ENCODE peak calls at places on chromosomes 5 and 9, in nine cellular contexts. N is H9, D is HCT116, C is A549, Y is lower lobe of right lung, I is fibroblast of lung, R is cardiac muscle cell, K is HepG2, L is SK-N-SH. W is an unnamed sample.

GRCh38 chr5:149455889-149456409 is 76.9 kb upstream of the IL17B start:
- DNase-seq in C (no peak), N (no peak), Y (no peak), D (peak; percentile 90), K (peak; percentile 73), L (no peak), R (peak; percentile 74), I (peak; percentile 80), W (no peak)

GRCh38 chr5:102955463-102955862 is 164.5 kb downstream of the GIN1 start:
- DNase-seq in Y (no peak), R (no peak), L (no peak), K (no peak), I (peak; percentile 8), D (no peak), N (no peak), C (no peak), W (no peak)

GRCh38 chr9:14272924-14273528 is 40.9 kb downstream of the NFIB start:
- DNase-seq in L (no peak), D (no peak), K (no peak), N (no peak), Y (no peak), R (no peak), C (no peak), I (no peak), W (no peak)

GRCh38 chr9:107054146-107054545 is 191.2 kb downstream of the ZNF462 start:
- DNase-seq in L (no peak), N (no peak), R (no peak), Y (no peak), D (no peak), C (no peak), I (no peak), K (no peak), W (no peak)

GRCh38 chr9:125902224-125902623 is 155.1 kb downstream of the PBX3 start:
- DNase-seq in Y (no peak), L (no peak), I (peak; percentile 65), K (no peak), D (no peak), C (no peak), R (no peak), N (no peak), W (no peak)

GRCh38 chr5:123785160-123786001 is 273.4 kb downstream of the CSNK1G3 start:
- DNase-seq in C (no peak), N (no peak), L (peak; percentile 27), I (peak; percentile 86), K (no peak), D (no peak), Y (no peak), R (peak; percentile 50), W (peak; percentile 36)

GRCh38 chr9:130332384-130332926 is 66.9 kb downstream of the HMCN2 start:
- DNase-seq in K (no peak), R (no peak), L (no peak), I (no peak), D (no peak), N (no peak), Y (no peak), C (no peak), W (no peak)

GRCh38 chr5:95035891-95036675 is 248.8 kb downstream of the MCTP1 start:
- DNase-seq in D (no peak), I (no peak), R (no peak), K (no peak), C (no peak), L (no peak), N (no peak), Y (no peak), W (no peak)

GRCh38 chr5:134314443-134314842 is 52.5 kb downstream of the CDKL3 start:
- DNase-seq in D (no peak), L (no peak), R (no peak), K (no peak), I (no peak), N (no peak), Y (no peak), C (no peak), W (no peak)

GRCh38 chr9:126907058-126907457 is 7.5 kb upstream of the RALGPS1 start:
- DNase-seq in D (no peak), Y (no peak), R (no peak), I (no peak), K (no peak), C (no peak), N (no peak), L (no peak), W (no peak)

GRCh38 chr5:139649082-139649991 is 1.2 kb downstream of the CXXC5 start:
- DNase-seq in N (peak; percentile 76), L (peak; percentile 65), D (no peak), R (no peak), Y (peak; percentile 71), K (no peak), C (no peak), I (no peak), W (no peak)

GRCh38 chr5:149489605-149490037 is 61.6 kb downstream of the CSNK1A1 start:
- DNase-seq in K (no peak), L (no peak), R (peak; percentile 83), I (peak; percentile 50), N (no peak), D (no peak), C (no peak), Y (no peak), W (no peak)

GRCh38 chr9:21688108-21689102 is 114.0 kb upstream of the MTAP start:
- DNase-seq in Y (no peak), N (no peak), K (no peak), L (no peak), I (peak; percentile 99), R (peak; percentile 82), D (no peak), C (peak; percentile 51), W (peak; percentile 80)

GRCh38 chr5:132323202-132323601 is 29.0 kb downstream of the SLC22A4 start:
- DNase-seq in Y (no peak), L (no peak), N (no peak), C (no peak), I (no peak), R (no peak), D (no peak), K (no peak), W (no peak)

GRCh38 chr9:115086461-115086860 is 31.5 kb downstream of the TNC start:
- DNase-seq in I (no peak), Y (no peak), N (no peak), C (no peak), D (no peak), R (no peak), L (no peak), K (no peak), W (no peak)

GRCh38 chr5:33049845-33050244 is 338.7 kb downstream of the NPR3 start:
- DNase-seq in D (peak; percentile 78), K (peak; percentile 18), C (peak; percentile 60), N (no peak), L (peak; percentile 4), R (peak; percentile 72), Y (no peak), I (peak; percentile 97), W (peak; percentile 92)

GRCh38 chr9:98806394-98807069 is 938 bp upstream of the GALNT12 start:
- DNase-seq in Y (no peak), I (peak; percentile 21), R (no peak), C (no peak), K (no peak), N (no peak), D (no peak), L (no peak), W (no peak)

DNA sequence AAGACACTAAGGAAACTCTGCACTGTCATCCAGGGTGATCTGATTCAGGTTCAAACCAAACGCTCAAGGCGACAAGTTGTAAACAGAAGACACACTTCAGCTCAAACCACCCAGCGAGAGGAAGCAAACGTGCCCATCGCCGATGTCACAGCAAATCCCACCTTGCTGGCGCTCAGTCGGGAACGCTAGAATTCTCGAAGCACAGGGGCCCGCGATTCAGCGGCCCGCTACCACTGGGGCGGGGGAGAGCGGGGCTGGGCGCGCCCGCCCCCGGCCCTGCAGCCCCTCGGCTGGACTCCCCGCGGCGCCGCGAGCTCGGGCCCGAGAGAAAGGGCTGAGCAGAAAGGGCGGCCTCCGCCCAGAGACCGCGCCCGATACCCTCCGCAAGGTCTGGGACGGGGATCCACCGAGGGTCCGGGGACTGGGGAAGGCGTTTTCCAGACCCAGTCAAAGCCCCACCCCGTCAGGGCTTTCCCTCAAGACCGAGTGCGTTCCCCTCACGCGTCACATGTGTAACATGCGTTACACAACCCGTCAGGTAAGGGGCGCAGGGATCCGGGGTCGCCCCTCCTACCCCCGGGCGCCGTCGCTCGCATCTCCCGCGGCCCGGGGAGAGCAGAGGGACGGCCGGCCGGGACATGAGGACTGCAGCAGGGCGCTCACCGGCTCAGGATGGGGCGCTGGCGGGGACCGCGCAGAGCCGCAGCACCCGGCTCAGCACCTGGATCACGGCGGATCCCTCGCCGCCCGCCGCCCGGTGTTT is 461 bp downstream of the AGTPBP1 start:
- DNase-seq in D (no peak), I (peak; percentile 23), N (peak; percentile 56), K (peak; percentile 67), Y (peak; percentile 76), C (peak; percentile 28), L (peak; percentile 78), R (peak; percentile 20), W (peak; percentile 38)
- TF ChIP-seq CTCF in D (no peak), I (no peak), N (no peak), K (no peak), Y (no peak), C (no peak), L (no peak), R (no peak), W (no peak)

GRCh38 chr5:174549254-174549653 is 175.1 kb upstream of the MSX2 start:
- DNase-seq in I (peak; percentile 51), Y (no peak), N (no peak), C (no peak), D (no peak), K (no peak), L (no peak), R (peak; percentile 33), W (no peak)
- H3K27ac ChIP-seq in I (no peak overlapping the region), Y (no peak overlapping the region), N (no peak overlapping the region), C (no peak overlapping the region), D (no peak overlapping the region), K (no peak overlapping the region), L (no peak overlapping the region), R (no peak overlapping the region), W (no peak overlapping the region)

GRCh38 chr5:88058625-88059024 is 210.0 kb downstream of the TMEM161B start:
- DNase-seq in R (no peak), K (no peak), I (peak; percentile 3), N (no peak), L (no peak), D (no peak), Y (no peak), C (no peak), W (no peak)

GRCh38 chr5:88063813-88064212 is 204.8 kb downstream of the TMEM161B start:
- DNase-seq in Y (no peak), C (no peak), L (no peak), N (no peak), K (no peak), I (no peak), D (no peak), R (no peak), W (no peak)

GRCh38 chr5:88060194-88060593 is 208.5 kb downstream of the TMEM161B start:
- DNase-seq in I (no peak), L (no peak), Y (no peak), K (no peak), R (no peak), D (no peak), C (no peak), N (no peak), W (no peak)
- TF ChIP-seq CTCF in I (no peak), L (no peak), Y (no peak), K (no peak), R (no peak), D (no peak), C (no peak), N (no peak), W (no peak)

DNA sequence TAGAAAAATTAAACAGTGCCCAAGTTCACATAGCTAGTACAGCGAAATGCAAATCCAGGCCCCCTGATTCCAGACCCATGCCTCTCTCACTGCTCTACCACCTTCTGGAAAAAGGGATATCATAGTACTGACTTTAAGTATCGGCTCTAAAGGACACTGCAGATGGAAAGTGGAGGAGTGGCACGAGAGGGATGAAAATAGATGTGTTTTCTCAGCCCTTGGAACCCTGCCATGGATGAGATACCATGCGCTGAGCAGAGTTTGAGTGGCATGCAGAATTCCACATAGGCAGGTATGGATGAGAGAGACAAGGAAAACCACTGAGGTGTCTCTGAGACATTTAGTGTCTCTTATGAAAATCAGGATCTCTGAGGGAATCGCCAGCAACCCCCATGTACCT is 18.8 kb downstream of the CKMT2 start:
- DNase-seq in N (no peak), R (no peak), K (no peak), L (no peak), C (no peak), I (no peak), Y (no peak), D (no peak), W (no peak)
- H3K27ac ChIP-seq in N (no peak overlapping the region), R (no peak overlapping the region), K (no peak overlapping the region), L (no peak overlapping the region), C (no peak overlapping the region), I (no peak overlapping the region), Y (no peak overlapping the region), D (no peak overlapping the region), W (no peak overlapping the region)